ENCODE peak calls at places on chromosomes 2 and 18, in eight cellular contexts. L is K562, H is fibroblast of the aortic adventitia, P is heart right ventricle, V is adrenal gland, I is kidney epithelial cell, S is psoas muscle, R is endothelial cell of umbilical vein. J is an unnamed sample.

GRCh38 chr2:68714866-68715265 is 19.7 kb upstream of the ARHGAP25 start:
- DNase-seq in I (no peak), V (peak; percentile 48), P (peak; percentile 49), L (no peak), R (no peak), S (peak; percentile 65), H (no peak), J (peak; percentile 72)

GRCh38 chr2:237724811-237725478 is 73.6 kb upstream of the RBM44 start:
- DNase-seq in I (no peak), S (no peak), P (no peak), V (no peak), R (peak; percentile 37), H (no peak), L (no peak), J (no peak)

GRCh38 chr2:109275120-109276040 is 146.4 kb downstream of the SH3RF3 start:
- DNase-seq in R (peak; percentile 83), S (no peak), H (no peak), I (no peak), P (no peak), L (no peak), V (peak; percentile 38), J (no peak)

GRCh38 chr2:197258580-197258979 is 52.0 kb downstream of the ANKRD44 start:
- DNase-seq in V (no peak), P (no peak), H (peak; percentile 28), L (no peak), S (no peak), I (no peak), R (no peak), J (no peak)

GRCh38 chr2:176091329-176092258 is 927 bp upstream of the HOXD13 start:
- DNase-seq in V (no peak), R (no peak), S (no peak), L (no peak), H (no peak), P (no peak), I (no peak), J (no peak)

GRCh38 chr2:216221806-216222205 is 112.7 kb downstream of the XRCC5 start:
- DNase-seq in V (no peak), R (peak; percentile 43), P (no peak), H (peak; percentile 42), I (no peak), S (no peak), L (peak; percentile 19), J (no peak)

GRCh38 chr2:176080540-176081355 is 3.0 kb downstream of the EVX2 start:
- DNase-seq in R (no peak), S (no peak), H (no peak), P (no peak), L (no peak), V (no peak), I (no peak), J (no peak)

GRCh38 chr2:159895258-159896209 is 97.5 kb upstream of the CD302 start:
- DNase-seq in H (no peak), R (no peak), V (no peak), P (no peak), I (no peak), L (no peak), S (no peak), J (no peak)

GRCh38 chr2:113370478-113371091 is 66.9 kb upstream of the ZNG1B start:
- DNase-seq in P (peak; percentile 63), I (peak; percentile 64), L (peak; percentile 50), H (peak; percentile 78), R (peak; percentile 61), S (peak; percentile 70), V (peak; percentile 85), J (peak; percentile 76)

GRCh38 chr18:77132369-77133050 is at the start of gene MBP:
- DNase-seq in I (no peak), L (no peak), R (no peak), P (peak; percentile 50), H (no peak), S (peak; percentile 81), V (peak; percentile 53), J (peak; percentile 82)
- H3K4me3 ChIP-seq in I (peak within 1 kb of the TSS; percentile 78), L (no peak within 1 kb of the TSS), R (peak within 1 kb of the TSS; percentile 46), P (peak within 1 kb of the TSS; percentile 89), H (peak within 1 kb of the TSS; percentile 74), S (peak within 1 kb of the TSS; percentile 89), V (peak within 1 kb of the TSS; percentile 33), J (peak within 1 kb of the TSS; percentile 77)

GRCh38 chr18:46174317-46175039 is 70.3 kb downstream of the HAUS1 start:
- DNase-seq in V (peak; percentile 32), H (peak; percentile 25), L (peak; percentile 30), S (peak; percentile 85), I (no peak), P (no peak), R (peak; percentile 44), J (no peak)
- TF ChIP-seq CTCF in V (no peak), H (peak; percentile 13), L (no peak), S (no peak), I (peak; percentile 6), P (no peak), R (no peak), J (no peak)

DNA sequence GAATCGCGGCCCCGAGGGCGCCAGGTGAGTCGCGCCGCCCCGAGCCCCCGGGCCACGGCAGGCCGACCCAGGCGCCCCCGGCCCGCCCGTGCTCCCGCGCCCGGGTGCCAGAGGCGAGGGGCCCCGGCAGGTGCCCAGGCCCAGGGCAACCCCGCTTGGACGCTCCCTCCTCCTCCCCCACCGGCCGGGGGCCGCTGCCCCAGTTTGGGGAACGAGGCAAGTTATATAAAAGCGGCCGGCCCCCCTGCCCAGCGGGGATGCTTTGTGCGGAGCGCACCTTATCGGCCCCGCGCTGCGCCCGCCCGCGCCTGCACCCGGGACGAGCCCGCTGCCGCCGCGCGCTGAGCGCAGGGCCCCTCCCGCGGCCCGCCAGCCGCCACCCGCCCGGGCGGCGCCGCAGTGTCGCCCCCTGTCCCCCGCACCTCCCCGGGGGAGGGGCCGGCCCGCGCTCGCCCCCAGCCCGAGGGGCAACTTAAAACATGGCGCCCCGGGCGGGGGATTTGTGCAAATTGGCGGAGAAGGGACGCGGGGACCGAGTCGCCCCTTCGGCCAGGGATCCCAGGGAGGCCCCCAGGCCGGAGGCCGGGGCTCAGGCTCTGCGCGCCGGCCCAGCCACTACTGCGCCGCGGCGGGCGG is 643 bp downstream of the EPB41L3 start:
- DNase-seq in H (no peak), V (no peak), I (no peak), L (no peak), P (no peak), R (peak; percentile 16), S (peak; percentile 55), J (no peak)
- H3K4me3 ChIP-seq in H (peak overlapping the region; percentile 64), V (peak overlapping the region; percentile 77), I (peak overlapping the region; percentile 71), L (no peak overlapping the region), P (peak overlapping the region; percentile 35), R (peak overlapping the region; percentile 90), S (peak overlapping the region; percentile 65), J (peak overlapping the region; percentile 64)

GRCh38 chr2:96116879-96117533 is 635 bp upstream of the ADRA2B start:
- DNase-seq in I (no peak), S (peak; percentile 67), P (peak; percentile 30), R (peak; percentile 17), H (peak; percentile 14), L (peak; percentile 91), V (peak; percentile 48), J (no peak)
- TF ChIP-seq CTCF in I (no peak), S (peak; percentile 87), P (peak; percentile 67), R (peak; percentile 93), H (peak; percentile 50), L (peak; percentile 66), V (no peak), J (peak; percentile 31)

GRCh38 chr18:8615397-8616025 is 6.3 kb downstream of the RAB12 start:
- DNase-seq in P (peak; percentile 51), R (peak; percentile 34), S (no peak), H (peak; percentile 96), V (peak; percentile 65), L (peak; percentile 69), I (peak; percentile 68), J (no peak)
- H3K4me3 ChIP-seq in P (no peak overlapping the region), R (no peak overlapping the region), S (peak overlapping the region; percentile 41), H (peak overlapping the region; percentile 28), V (no peak overlapping the region), L (no peak overlapping the region), I (no peak overlapping the region), J (no peak overlapping the region)

GRCh38 chr2:65319080-65319673 is 91.5 kb downstream of the ACTR2 start:
- DNase-seq in S (no peak), P (no peak), V (no peak), L (no peak), I (no peak), R (no peak), H (no peak), J (peak; percentile 55)

GRCh38 chr2:65319674-65320041 is 92.0 kb downstream of the ACTR2 start:
- DNase-seq in I (no peak), S (no peak), H (no peak), V (no peak), P (no peak), R (no peak), L (no peak), J (no peak)

GRCh38 chr2:65317841-65318240 is 90.2 kb downstream of the ACTR2 start:
- DNase-seq in S (no peak), R (no peak), P (no peak), I (no peak), V (no peak), L (no peak), H (no peak), J (peak; percentile 24)

GRCh38 chr2:65316072-65316471 is 88.4 kb downstream of the ACTR2 start:
- DNase-seq in L (no peak), S (peak; percentile 80), V (no peak), P (no peak), R (no peak), I (no peak), H (peak; percentile 91), J (peak; percentile 85)

GRCh38 chr2:65320042-65320711 is 92.5 kb downstream of the ACTR2 start:
- DNase-seq in R (peak; percentile 17), L (peak; percentile 27), P (no peak), I (peak; percentile 91), S (peak; percentile 67), H (peak; percentile 87), V (peak; percentile 65), J (peak; percentile 59)
- TF ChIP-seq CTCF in R (peak; percentile 26), L (peak; percentile 50), P (no peak), I (peak; percentile 66), S (no peak), H (peak; percentile 70), V (peak; percentile 12), J (no peak)

J was measured in ascending aorta.